ENCODE peak calls at places on chromosomes 7 and 10, in four cellular contexts. M is HepG2, F is HCT116, T is K562. O is an unnamed sample. For H3K4me1, the result is how much of the 10 kb centered on the place peaks cover.

GRCh38 chr7:137717811-137718271 is 128.9 kb downstream of the DGKI start:
- DNase-seq in M (no peak), T (peak), F (no peak), O (no peak)

GRCh38 chr7:17046666-17047065 is 164.9 kb upstream of the AGR3 start:
- DNase-seq in M (no peak), T (no peak), F (no peak), O (no peak)

GRCh38 chr7:28291559-28291958 is 111.0 kb upstream of the JAZF1 start:
- DNase-seq in M (no peak), F (no peak), T (no peak), O (no peak)

GRCh38 chr7:119377-120163 is 72.8 kb upstream of the FAM20C start:
- DNase-seq in F (no peak), T (no peak), M (no peak), O (no peak)

GRCh38 chr7:117324940-117325339 is 2.1 kb upstream of the WNT2 start:
- DNase-seq in F (no peak), M (no peak), T (no peak), O (no peak)

GRCh38 chr10:19993714-19994343 is 177.6 kb downstream of the PLXDC2 start:
- DNase-seq in T (no peak), F (no peak), M (no peak), O (no peak)

GRCh38 chr7:152760384-152761115 is 998 bp downstream of the ACTR3B start:
- DNase-seq in M (no peak), F (no peak), T (peak), O (no peak)

GRCh38 chr10:96695366-96695765 is 24.9 kb downstream of the PIK3AP1 start:
- DNase-seq in T (no peak), M (no peak), F (no peak), O (no peak)

GRCh38 chr10:102334106-102334505 is 61.4 kb upstream of the NFKB2 start:
- DNase-seq in F (no peak), M (no peak), T (no peak), O (no peak)

GRCh38 chr7:134988161-134988560 is 1.9 kb downstream of the AGBL3 start:
- DNase-seq in T (no peak), M (no peak), F (no peak), O (no peak)

GRCh38 chr7:134991469-134992339 is 5.4 kb downstream of the AGBL3 start:
- DNase-seq in M (peak), F (no peak), T (no peak), O (no peak)

GRCh38 chr7:134985894-134986362 is 380 bp upstream of the AGBL3 start:
- DNase-seq in F (no peak), M (no peak), T (no peak), O (no peak)

GRCh38 chr7:134986363-134987231 is at the start of gene AGBL3:
- DNase-seq in T (peak), F (peak), M (peak), O (peak)
- TF ChIP-seq REST in T (peak), F (no peak), M (peak), O (no peak)

GRCh38 chr7:135858379-135858778 is 109.8 kb upstream of the FAM180A start:
- DNase-seq in F (no peak), M (no peak), T (no peak), O (no peak)

GRCh38 chr7:135858851-135859250 is 110.2 kb upstream of the FAM180A start:
- DNase-seq in T (no peak), F (no peak), M (no peak), O (no peak)

GRCh38 chr7:135857519-135858274 is 109.1 kb upstream of the FAM180A start:
- DNase-seq in F (no peak), M (no peak), T (no peak), O (no peak)

GRCh38 chr7:135859548-135859947 is 110.9 kb upstream of the FAM180A start:
- DNase-seq in F (no peak), M (no peak), T (no peak), O (no peak)

DNA sequence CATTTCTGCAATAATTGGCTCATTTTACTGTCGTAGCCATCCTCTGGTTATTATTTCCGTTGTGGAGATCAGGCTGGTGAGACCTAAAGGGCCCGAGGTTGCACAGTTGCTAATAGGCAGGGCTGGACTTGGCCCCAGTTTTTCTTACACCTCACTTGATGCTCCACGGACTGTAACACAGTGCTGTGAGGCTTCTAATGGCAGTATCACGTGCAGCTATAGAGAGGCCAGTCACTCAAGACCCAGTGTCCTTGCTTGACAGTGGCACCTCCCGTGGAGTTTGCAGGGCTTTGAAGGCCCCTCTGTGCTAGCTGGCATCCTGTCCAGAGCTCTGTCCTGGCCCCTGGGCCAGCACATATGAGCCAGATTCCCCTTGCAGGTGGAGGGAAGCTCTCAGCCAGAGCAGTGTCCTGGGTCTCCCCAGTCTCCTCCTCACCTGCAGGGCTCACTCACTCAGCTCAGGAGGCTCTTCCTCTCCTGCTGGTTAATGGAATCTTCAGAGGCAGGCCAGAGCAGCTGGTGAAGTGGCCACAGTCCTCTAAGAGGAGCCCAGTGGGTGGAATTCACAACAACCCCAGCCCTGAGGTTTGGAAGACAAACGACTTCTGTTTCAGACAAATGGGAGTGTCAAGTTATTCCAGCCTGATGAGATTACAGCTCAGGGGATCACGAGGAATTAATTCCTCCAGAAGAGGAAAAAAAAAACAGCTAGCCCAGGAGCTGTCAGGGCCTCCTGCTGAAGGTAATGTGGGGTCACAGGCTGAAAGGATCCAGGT is 114.2 kb upstream of the FAM180A start:
- DNase-seq in M (no peak), F (no peak), T (no peak), O (no peak)
- TF ChIP-seq TCF7L2 in M (no peak), F (no peak), T (no peak), O (no peak)

GRCh38 chr7:144822223-144822622 is 13.6 kb downstream of the TPK1 start:
- DNase-seq in T (no peak), F (no peak), M (no peak), O (no peak)

GRCh38 chr7:144818516-144818915 is 17.3 kb downstream of the TPK1 start:
- DNase-seq in F (no peak), M (no peak), T (no peak), O (no peak)

GRCh38 chr7:144821069-144821468 is 14.8 kb downstream of the TPK1 start:
- DNase-seq in M (no peak), T (no peak), F (no peak), O (no peak)

GRCh38 chr7:144819566-144819965 is 16.3 kb downstream of the TPK1 start:
- DNase-seq in M (no peak), T (no peak), F (no peak), O (no peak)

DNA sequence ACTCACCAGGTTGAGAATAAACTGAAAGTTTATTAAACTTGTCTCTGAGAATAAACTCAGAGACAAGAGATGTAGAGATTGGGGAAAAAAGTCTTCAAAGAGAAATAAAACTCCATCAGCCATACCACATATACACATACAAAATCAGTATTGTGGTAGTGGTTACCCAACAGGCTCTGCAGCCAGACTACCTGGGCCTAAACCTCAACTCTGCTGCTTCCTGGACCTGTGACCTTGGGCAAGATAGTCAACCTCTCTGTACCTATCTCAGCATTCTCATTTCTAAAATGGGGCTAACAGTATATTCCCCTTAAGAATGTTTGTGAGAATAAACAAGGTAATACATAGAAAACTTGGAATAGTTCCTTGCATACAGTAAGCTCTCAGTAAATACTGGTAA is 15.3 kb downstream of the TPK1 start:
- DNase-seq in F (no peak), M (no peak), T (no peak), O (no peak)
- H3K4me1 ChIP-seq in F (under half), M (under half), T (under half), O (under half)

GRCh38 chr7:127586346-127586745 is 950 bp upstream of the GCC1 start:
- DNase-seq in M (no peak), T (no peak), F (no peak), O (no peak)

GRCh38 chr7:127587663-127588018 is 570 bp upstream of the ARF5 start:
- DNase-seq in F (no peak), T (peak), M (no peak), O (no peak)

GRCh38 chr7:127589901-127590300 is 1.7 kb downstream of the ARF5 start:
- DNase-seq in T (no peak), F (no peak), M (no peak), O (no peak)

GRCh38 chr7:127588697-127589482 is 679 bp downstream of the ARF5 start:
- DNase-seq in T (peak), M (peak), F (peak), O (no peak)

DNA sequence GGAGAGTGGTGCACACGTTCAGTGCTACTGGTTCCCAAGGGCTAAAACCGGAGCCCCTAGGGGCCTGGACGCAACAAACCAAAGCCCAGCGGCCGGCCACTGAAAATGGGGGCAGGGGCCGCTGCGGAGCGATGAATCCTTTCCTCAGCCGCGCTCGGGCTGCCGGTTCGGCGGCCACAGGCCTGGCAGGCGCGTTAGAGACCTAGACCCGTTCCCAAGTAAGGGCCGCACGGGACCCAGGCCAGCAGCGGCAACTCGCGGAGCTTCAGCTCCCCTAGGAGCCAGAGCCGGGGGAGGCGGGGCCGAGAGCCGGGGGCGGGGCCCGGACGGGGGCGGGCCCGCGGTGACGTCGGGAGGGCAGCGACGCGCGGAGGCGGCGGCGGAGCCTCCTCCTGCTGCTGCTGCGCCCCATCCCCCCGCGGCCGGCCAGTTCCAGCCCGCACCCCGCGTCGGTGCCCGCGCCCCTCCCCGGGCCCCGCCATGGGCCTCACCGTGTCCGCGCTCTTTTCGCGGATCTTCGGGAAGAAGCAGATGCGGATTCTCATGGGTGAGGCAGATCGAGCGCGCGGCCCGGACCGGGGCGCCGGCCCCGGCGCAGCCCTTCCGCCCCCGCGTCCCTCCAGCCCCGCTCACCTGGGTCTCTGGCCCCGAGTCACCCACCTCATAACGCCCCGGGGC is at the start of gene ARF5:
- DNase-seq in F (peak), M (peak), T (peak), O (no peak)
- TF ChIP-seq REST in F (no peak), M (no peak), T (no peak), O (no peak)